ENCODE peak calls at places on chromosome 1, in five cellular contexts. One of them, this sample, is unnamed.

GRCh38 chr1:23670709-23671108 is 20.9 kb upstream of the RPL11 start:
- DNase-seq in stimulated activated CD4-positive, alpha-beta T cell treated with anti-CD3 and anti-CD28 coated beads, Interleukin-2, amount 100 ng/mL, for 48 hours: no peak
- DNase-seq in KBM-7: no peak
- DNase-seq in activated CD4-positive, alpha-beta T cell treated with anti-CD3 and anti-CD28 coated beads, Interleukin-2, amount 10 ng/mL, durations not matched to agents 7 days and 5 days: no peak
- DNase-seq in bronchial epithelial cell: no peak
- DNase-seq in this sample: no peak

GRCh38 chr1:157404063-157404501 is 148.2 kb downstream of the FCRL5 start:
- DNase-seq in KBM-7: peak; percentile 92
- DNase-seq in stimulated activated CD4-positive, alpha-beta T cell treated with anti-CD3 and anti-CD28 coated beads, Interleukin-2, amount 100 ng/mL, for 48 hours: no peak
- DNase-seq in bronchial epithelial cell: no peak
- DNase-seq in activated CD4-positive, alpha-beta T cell treated with anti-CD3 and anti-CD28 coated beads, Interleukin-2, amount 10 ng/mL, durations not matched to agents 7 days and 5 days: no peak
- DNase-seq in this sample: no peak

GRCh38 chr1:167772436-167772835 is 50.7 kb downstream of the MPZL1 start:
- DNase-seq in stimulated activated CD4-positive, alpha-beta T cell treated with anti-CD3 and anti-CD28 coated beads, Interleukin-2, amount 100 ng/mL, for 48 hours: no peak
- DNase-seq in activated CD4-positive, alpha-beta T cell treated with anti-CD3 and anti-CD28 coated beads, Interleukin-2, amount 10 ng/mL, durations not matched to agents 7 days and 5 days: no peak
- DNase-seq in KBM-7: no peak
- DNase-seq in bronchial epithelial cell: no peak
- DNase-seq in this sample: no peak

GRCh38 chr1:192563129-192563528 is 12.4 kb upstream of the RGS1 start:
- DNase-seq in activated CD4-positive, alpha-beta T cell treated with anti-CD3 and anti-CD28 coated beads, Interleukin-2, amount 10 ng/mL, durations not matched to agents 7 days and 5 days: no peak
- DNase-seq in KBM-7: no peak
- DNase-seq in stimulated activated CD4-positive, alpha-beta T cell treated with anti-CD3 and anti-CD28 coated beads, Interleukin-2, amount 100 ng/mL, for 48 hours: no peak
- DNase-seq in bronchial epithelial cell: no peak
- DNase-seq in this sample: no peak

GRCh38 chr1:85328713-85329376 is 52.4 kb upstream of the BCL10 start:
- DNase-seq in stimulated activated CD4-positive, alpha-beta T cell treated with anti-CD3 and anti-CD28 coated beads, Interleukin-2, amount 100 ng/mL, for 48 hours: no peak
- DNase-seq in bronchial epithelial cell: peak; percentile 98
- DNase-seq in KBM-7: no peak
- DNase-seq in activated CD4-positive, alpha-beta T cell treated with anti-CD3 and anti-CD28 coated beads, Interleukin-2, amount 10 ng/mL, durations not matched to agents 7 days and 5 days: no peak
- DNase-seq in this sample: no peak

GRCh38 chr1:170205301-170205700 is 59.5 kb downstream of the NTMT2 start:
- DNase-seq in stimulated activated CD4-positive, alpha-beta T cell treated with anti-CD3 and anti-CD28 coated beads, Interleukin-2, amount 100 ng/mL, for 48 hours: no peak
- DNase-seq in activated CD4-positive, alpha-beta T cell treated with anti-CD3 and anti-CD28 coated beads, Interleukin-2, amount 10 ng/mL, durations not matched to agents 7 days and 5 days: no peak
- DNase-seq in bronchial epithelial cell: no peak
- DNase-seq in KBM-7: no peak
- DNase-seq in this sample: no peak

GRCh38 chr1:33683913-33684312 is 180.0 kb upstream of the HMGB4 start:
- DNase-seq in KBM-7: no peak
- DNase-seq in bronchial epithelial cell: no peak
- DNase-seq in activated CD4-positive, alpha-beta T cell treated with anti-CD3 and anti-CD28 coated beads, Interleukin-2, amount 10 ng/mL, durations not matched to agents 7 days and 5 days: no peak
- DNase-seq in stimulated activated CD4-positive, alpha-beta T cell treated with anti-CD3 and anti-CD28 coated beads, Interleukin-2, amount 100 ng/mL, for 48 hours: no peak
- DNase-seq in this sample: no peak

GRCh38 chr1:15684468-15685283 is 556 bp downstream of the PLEKHM2 start:
- DNase-seq in bronchial epithelial cell: no peak
- DNase-seq in KBM-7: peak; percentile 57
- DNase-seq in stimulated activated CD4-positive, alpha-beta T cell treated with anti-CD3 and anti-CD28 coated beads, Interleukin-2, amount 100 ng/mL, for 48 hours: peak; percentile 23
- DNase-seq in activated CD4-positive, alpha-beta T cell treated with anti-CD3 and anti-CD28 coated beads, Interleukin-2, amount 10 ng/mL, durations not matched to agents 7 days and 5 days: peak; percentile 42
- DNase-seq in this sample: peak; percentile 65

GRCh38 chr1:32100359-32100758 is 7.5 kb upstream of the KPNA6 start:
- DNase-seq in KBM-7: no peak
- DNase-seq in stimulated activated CD4-positive, alpha-beta T cell treated with anti-CD3 and anti-CD28 coated beads, Interleukin-2, amount 100 ng/mL, for 48 hours: no peak
- DNase-seq in bronchial epithelial cell: no peak
- DNase-seq in activated CD4-positive, alpha-beta T cell treated with anti-CD3 and anti-CD28 coated beads, Interleukin-2, amount 10 ng/mL, durations not matched to agents 7 days and 5 days: no peak
- DNase-seq in this sample: no peak

GRCh38 chr1:12644829-12645228 is 944 bp downstream of the AADACL4 start:
- DNase-seq in bronchial epithelial cell: no peak
- DNase-seq in KBM-7: no peak
- DNase-seq in stimulated activated CD4-positive, alpha-beta T cell treated with anti-CD3 and anti-CD28 coated beads, Interleukin-2, amount 100 ng/mL, for 48 hours: no peak
- DNase-seq in activated CD4-positive, alpha-beta T cell treated with anti-CD3 and anti-CD28 coated beads, Interleukin-2, amount 10 ng/mL, durations not matched to agents 7 days and 5 days: no peak
- DNase-seq in this sample: no peak

GRCh38 chr1:18965206-18966173 is 9.0 kb upstream of the IFFO2 start:
- DNase-seq in KBM-7: no peak
- DNase-seq in stimulated activated CD4-positive, alpha-beta T cell treated with anti-CD3 and anti-CD28 coated beads, Interleukin-2, amount 100 ng/mL, for 48 hours: no peak
- DNase-seq in bronchial epithelial cell: peak; percentile 80
- DNase-seq in activated CD4-positive, alpha-beta T cell treated with anti-CD3 and anti-CD28 coated beads, Interleukin-2, amount 10 ng/mL, durations not matched to agents 7 days and 5 days: no peak
- DNase-seq in this sample: no peak

GRCh38 chr1:117128323-117129079 is 7.0 kb upstream of the TRIM45 start:
- DNase-seq in activated CD4-positive, alpha-beta T cell treated with anti-CD3 and anti-CD28 coated beads, Interleukin-2, amount 10 ng/mL, durations not matched to agents 7 days and 5 days: no peak
- DNase-seq in stimulated activated CD4-positive, alpha-beta T cell treated with anti-CD3 and anti-CD28 coated beads, Interleukin-2, amount 100 ng/mL, for 48 hours: no peak
- DNase-seq in KBM-7: peak; percentile 62
- DNase-seq in bronchial epithelial cell: peak; percentile 65
- DNase-seq in this sample: peak; percentile 39

GRCh38 chr1:178912597-178912996 is 41.7 kb upstream of the ANGPTL1 start:
- DNase-seq in stimulated activated CD4-positive, alpha-beta T cell treated with anti-CD3 and anti-CD28 coated beads, Interleukin-2, amount 100 ng/mL, for 48 hours: no peak
- DNase-seq in KBM-7: no peak
- DNase-seq in activated CD4-positive, alpha-beta T cell treated with anti-CD3 and anti-CD28 coated beads, Interleukin-2, amount 10 ng/mL, durations not matched to agents 7 days and 5 days: no peak
- DNase-seq in bronchial epithelial cell: no peak
- DNase-seq in this sample: no peak

GRCh38 chr1:178417858-178418257 is 78.9 kb downstream of the CLEC20A start:
- DNase-seq in stimulated activated CD4-positive, alpha-beta T cell treated with anti-CD3 and anti-CD28 coated beads, Interleukin-2, amount 100 ng/mL, for 48 hours: no peak
- DNase-seq in KBM-7: no peak
- DNase-seq in bronchial epithelial cell: peak; percentile 97
- DNase-seq in activated CD4-positive, alpha-beta T cell treated with anti-CD3 and anti-CD28 coated beads, Interleukin-2, amount 10 ng/mL, durations not matched to agents 7 days and 5 days: no peak
- DNase-seq in this sample: no peak

GRCh38 chr1:235516862-235517446 is 12.7 kb upstream of the B3GALNT2 start:
- DNase-seq in activated CD4-positive, alpha-beta T cell treated with anti-CD3 and anti-CD28 coated beads, Interleukin-2, amount 10 ng/mL, durations not matched to agents 7 days and 5 days: no peak
- DNase-seq in bronchial epithelial cell: no peak
- DNase-seq in KBM-7: no peak
- DNase-seq in stimulated activated CD4-positive, alpha-beta T cell treated with anti-CD3 and anti-CD28 coated beads, Interleukin-2, amount 100 ng/mL, for 48 hours: no peak
- DNase-seq in this sample: no peak

GRCh38 chr1:119506941-119507340 is at the start of gene HSD3B1:
- DNase-seq in activated CD4-positive, alpha-beta T cell treated with anti-CD3 and anti-CD28 coated beads, Interleukin-2, amount 10 ng/mL, durations not matched to agents 7 days and 5 days: no peak
- DNase-seq in KBM-7: no peak
- DNase-seq in stimulated activated CD4-positive, alpha-beta T cell treated with anti-CD3 and anti-CD28 coated beads, Interleukin-2, amount 100 ng/mL, for 48 hours: no peak
- DNase-seq in bronchial epithelial cell: no peak
- DNase-seq in this sample: no peak

GRCh38 chr1:16162163-16162822 is 6.4 kb upstream of the EPHA2 start:
- DNase-seq in activated CD4-positive, alpha-beta T cell treated with anti-CD3 and anti-CD28 coated beads, Interleukin-2, amount 10 ng/mL, durations not matched to agents 7 days and 5 days: peak; percentile 71
- DNase-seq in KBM-7: no peak
- DNase-seq in bronchial epithelial cell: no peak
- DNase-seq in stimulated activated CD4-positive, alpha-beta T cell treated with anti-CD3 and anti-CD28 coated beads, Interleukin-2, amount 100 ng/mL, for 48 hours: peak; percentile 34
- DNase-seq in this sample: no peak

GRCh38 chr1:52296345-52296744 is 69.7 kb downstream of the CC2D1B start:
- DNase-seq in stimulated activated CD4-positive, alpha-beta T cell treated with anti-CD3 and anti-CD28 coated beads, Interleukin-2, amount 100 ng/mL, for 48 hours: peak; percentile 1
- DNase-seq in KBM-7: peak; percentile 88
- DNase-seq in bronchial epithelial cell: peak; percentile 62
- DNase-seq in activated CD4-positive, alpha-beta T cell treated with anti-CD3 and anti-CD28 coated beads, Interleukin-2, amount 10 ng/mL, durations not matched to agents 7 days and 5 days: peak; percentile 13
- DNase-seq in this sample: peak; percentile 73

GRCh38 chr1:212630159-212630900 is 21.8 kb downstream of the ATF3 start:
- DNase-seq in bronchial epithelial cell: peak; percentile 28
- DNase-seq in stimulated activated CD4-positive, alpha-beta T cell treated with anti-CD3 and anti-CD28 coated beads, Interleukin-2, amount 100 ng/mL, for 48 hours: peak; percentile 60
- DNase-seq in activated CD4-positive, alpha-beta T cell treated with anti-CD3 and anti-CD28 coated beads, Interleukin-2, amount 10 ng/mL, durations not matched to agents 7 days and 5 days: peak; percentile 62
- DNase-seq in KBM-7: peak; percentile 93
- DNase-seq in this sample: peak; percentile 84

GRCh38 chr1:185694081-185694480 is 40.1 kb upstream of the HMCN1 start:
- DNase-seq in stimulated activated CD4-positive, alpha-beta T cell treated with anti-CD3 and anti-CD28 coated beads, Interleukin-2, amount 100 ng/mL, for 48 hours: peak; percentile 10
- DNase-seq in activated CD4-positive, alpha-beta T cell treated with anti-CD3 and anti-CD28 coated beads, Interleukin-2, amount 10 ng/mL, durations not matched to agents 7 days and 5 days: peak; percentile 45
- DNase-seq in bronchial epithelial cell: no peak
- DNase-seq in KBM-7: peak; percentile 75
- DNase-seq in this sample: peak; percentile 32

GRCh38 chr1:81915937-81916336 is 115.2 kb downstream of the ADGRL2 start:
- DNase-seq in stimulated activated CD4-positive, alpha-beta T cell treated with anti-CD3 and anti-CD28 coated beads, Interleukin-2, amount 100 ng/mL, for 48 hours: no peak
- DNase-seq in bronchial epithelial cell: no peak
- DNase-seq in KBM-7: no peak
- DNase-seq in activated CD4-positive, alpha-beta T cell treated with anti-CD3 and anti-CD28 coated beads, Interleukin-2, amount 10 ng/mL, durations not matched to agents 7 days and 5 days: no peak
- DNase-seq in this sample: no peak

GRCh38 chr1:234978397-234979291 is 150.0 kb downstream of the TOMM20 start:
- DNase-seq in KBM-7: peak; percentile 68
- DNase-seq in bronchial epithelial cell: peak; percentile 94
- DNase-seq in stimulated activated CD4-positive, alpha-beta T cell treated with anti-CD3 and anti-CD28 coated beads, Interleukin-2, amount 100 ng/mL, for 48 hours: no peak
- DNase-seq in activated CD4-positive, alpha-beta T cell treated with anti-CD3 and anti-CD28 coated beads, Interleukin-2, amount 10 ng/mL, durations not matched to agents 7 days and 5 days: peak; percentile 31
- DNase-seq in this sample: peak; percentile 61

GRCh38 chr1:54409156-54410142 is 3.3 kb upstream of the SSBP3 start:
- DNase-seq in KBM-7: no peak
- DNase-seq in bronchial epithelial cell: no peak
- DNase-seq in activated CD4-positive, alpha-beta T cell treated with anti-CD3 and anti-CD28 coated beads, Interleukin-2, amount 10 ng/mL, durations not matched to agents 7 days and 5 days: peak; percentile 60
- DNase-seq in stimulated activated CD4-positive, alpha-beta T cell treated with anti-CD3 and anti-CD28 coated beads, Interleukin-2, amount 100 ng/mL, for 48 hours: peak; percentile 24
- DNase-seq in this sample: peak; percentile 65

GRCh38 chr1:16967095-16967567 is 13.3 kb downstream of the MFAP2 start:
- DNase-seq in stimulated activated CD4-positive, alpha-beta T cell treated with anti-CD3 and anti-CD28 coated beads, Interleukin-2, amount 100 ng/mL, for 48 hours: no peak
- DNase-seq in activated CD4-positive, alpha-beta T cell treated with anti-CD3 and anti-CD28 coated beads, Interleukin-2, amount 10 ng/mL, durations not matched to agents 7 days and 5 days: no peak
- DNase-seq in bronchial epithelial cell: peak; percentile 13
- DNase-seq in KBM-7: no peak
- DNase-seq in this sample: no peak

GRCh38 chr1:6075747-6076146 is 30.1 kb downstream of the KCNAB2 start:
- DNase-seq in KBM-7: peak; percentile 27
- DNase-seq in stimulated activated CD4-positive, alpha-beta T cell treated with anti-CD3 and anti-CD28 coated beads, Interleukin-2, amount 100 ng/mL, for 48 hours: no peak
- DNase-seq in bronchial epithelial cell: no peak
- DNase-seq in activated CD4-positive, alpha-beta T cell treated with anti-CD3 and anti-CD28 coated beads, Interleukin-2, amount 10 ng/mL, durations not matched to agents 7 days and 5 days: no peak
- DNase-seq in this sample: no peak

This sample was measured in GM13976.